ENCODE peak calls at places on chromosomes 12 and 14, in nine cellular contexts. One of them, this sample, is unnamed.
A peak's percentile ranks its signal among the peaks of the same experiment; 100 is the strongest.

GRCh38 chr12:116799955-116800354 is 61.8 kb downstream of the RNFT2 start:
- DNase-seq in activated T-helper 1 cell treated with Interleukin-2 at 50 U/mL for 16 hours: no peak
- DNase-seq in activated B cell treated with CpG ODN at 0.5 μM for 24 hours: no peak
- DNase-seq in adipocyte: no peak
- DNase-seq in mesothelial cell of epicardium: no peak
- DNase-seq in stimulated activated CD4-positive, alpha-beta T cell treated with anti-CD3 and anti-CD28 coated beads, Interleukin-15, amount 100 ng/mL, for 24 hours: no peak
- DNase-seq in fibroblast of pulmonary artery: no peak
- DNase-seq in nephron progenitor cell: no peak
- DNase-seq in AG10803: no peak
- DNase-seq in this sample: no peak

GRCh38 chr14:102616799-102617198 is 24.4 kb downstream of the RCOR1 start:
- DNase-seq in nephron progenitor cell: no peak
- DNase-seq in AG10803: peak; percentile 35
- DNase-seq in stimulated activated CD4-positive, alpha-beta T cell treated with anti-CD3 and anti-CD28 coated beads, Interleukin-15, amount 100 ng/mL, for 24 hours: no peak
- DNase-seq in adipocyte: no peak
- DNase-seq in activated T-helper 1 cell treated with Interleukin-2 at 50 U/mL for 16 hours: no peak
- DNase-seq in activated B cell treated with CpG ODN at 0.5 μM for 24 hours: no peak
- DNase-seq in fibroblast of pulmonary artery: peak; percentile 78
- DNase-seq in mesothelial cell of epicardium: no peak
- DNase-seq in this sample: no peak

GRCh38 chr14:73771848-73772705 is 57.9 kb upstream of the PNMA1 start:
- DNase-seq in AG10803: no peak
- DNase-seq in mesothelial cell of epicardium: peak; percentile 76
- DNase-seq in nephron progenitor cell: no peak
- DNase-seq in activated T-helper 1 cell treated with Interleukin-2 at 50 U/mL for 16 hours: peak; percentile 42
- DNase-seq in fibroblast of pulmonary artery: peak; percentile 78
- DNase-seq in activated B cell treated with CpG ODN at 0.5 μM for 24 hours: peak; percentile 60
- DNase-seq in stimulated activated CD4-positive, alpha-beta T cell treated with anti-CD3 and anti-CD28 coated beads, Interleukin-15, amount 100 ng/mL, for 24 hours: peak; percentile 88
- DNase-seq in adipocyte: peak; percentile 63
- DNase-seq in this sample: peak; percentile 61

GRCh38 chr12:46214668-46215429 is 54.0 kb downstream of the SLC38A1 start:
- DNase-seq in activated B cell treated with CpG ODN at 0.5 μM for 24 hours: no peak
- DNase-seq in activated T-helper 1 cell treated with Interleukin-2 at 50 U/mL for 16 hours: peak; percentile 70
- DNase-seq in adipocyte: no peak
- DNase-seq in AG10803: peak; percentile 6
- DNase-seq in mesothelial cell of epicardium: no peak
- DNase-seq in fibroblast of pulmonary artery: no peak
- DNase-seq in stimulated activated CD4-positive, alpha-beta T cell treated with anti-CD3 and anti-CD28 coated beads, Interleukin-15, amount 100 ng/mL, for 24 hours: peak; percentile 82
- DNase-seq in nephron progenitor cell: no peak
- DNase-seq in this sample: peak; percentile 76

GRCh38 chr14:55965851-55966250 is 152.4 kb upstream of the PELI2 start:
- DNase-seq in activated T-helper 1 cell treated with Interleukin-2 at 50 U/mL for 16 hours: no peak
- DNase-seq in mesothelial cell of epicardium: no peak
- DNase-seq in stimulated activated CD4-positive, alpha-beta T cell treated with anti-CD3 and anti-CD28 coated beads, Interleukin-15, amount 100 ng/mL, for 24 hours: no peak
- DNase-seq in AG10803: no peak
- DNase-seq in nephron progenitor cell: no peak
- DNase-seq in activated B cell treated with CpG ODN at 0.5 μM for 24 hours: no peak
- DNase-seq in adipocyte: no peak
- DNase-seq in fibroblast of pulmonary artery: peak; percentile 26
- DNase-seq in this sample: no peak

GRCh38 chr14:100537701-100538565 is 49.3 kb downstream of the BEGAIN start:
- DNase-seq in mesothelial cell of epicardium: no peak
- DNase-seq in activated B cell treated with CpG ODN at 0.5 μM for 24 hours: no peak
- DNase-seq in nephron progenitor cell: peak; percentile 4
- DNase-seq in activated T-helper 1 cell treated with Interleukin-2 at 50 U/mL for 16 hours: no peak
- DNase-seq in stimulated activated CD4-positive, alpha-beta T cell treated with anti-CD3 and anti-CD28 coated beads, Interleukin-15, amount 100 ng/mL, for 24 hours: peak; percentile 1
- DNase-seq in fibroblast of pulmonary artery: no peak
- DNase-seq in AG10803: no peak
- DNase-seq in adipocyte: no peak
- DNase-seq in this sample: no peak

GRCh38 chr12:122067966-122068365 is 10.6 kb upstream of the MLXIP start:
- DNase-seq in mesothelial cell of epicardium: no peak
- DNase-seq in adipocyte: peak; percentile 80
- DNase-seq in nephron progenitor cell: no peak
- DNase-seq in activated B cell treated with CpG ODN at 0.5 μM for 24 hours: peak; percentile 51
- DNase-seq in fibroblast of pulmonary artery: no peak
- DNase-seq in AG10803: no peak
- DNase-seq in activated T-helper 1 cell treated with Interleukin-2 at 50 U/mL for 16 hours: no peak
- DNase-seq in stimulated activated CD4-positive, alpha-beta T cell treated with anti-CD3 and anti-CD28 coated beads, Interleukin-15, amount 100 ng/mL, for 24 hours: peak; percentile 45
- DNase-seq in this sample: no peak

GRCh38 chr12:113831016-113831415 is 135.1 kb downstream of the RBM19 start:
- DNase-seq in stimulated activated CD4-positive, alpha-beta T cell treated with anti-CD3 and anti-CD28 coated beads, Interleukin-15, amount 100 ng/mL, for 24 hours: no peak
- DNase-seq in fibroblast of pulmonary artery: peak; percentile 41
- DNase-seq in adipocyte: peak; percentile 24
- DNase-seq in AG10803: no peak
- DNase-seq in activated T-helper 1 cell treated with Interleukin-2 at 50 U/mL for 16 hours: no peak
- DNase-seq in activated B cell treated with CpG ODN at 0.5 μM for 24 hours: no peak
- DNase-seq in mesothelial cell of epicardium: no peak
- DNase-seq in nephron progenitor cell: no peak
- DNase-seq in this sample: no peak

GRCh38 chr12:117985182-117985581 is 16.4 kb upstream of the KSR2 start:
- DNase-seq in activated T-helper 1 cell treated with Interleukin-2 at 50 U/mL for 16 hours: no peak
- DNase-seq in fibroblast of pulmonary artery: no peak
- DNase-seq in stimulated activated CD4-positive, alpha-beta T cell treated with anti-CD3 and anti-CD28 coated beads, Interleukin-15, amount 100 ng/mL, for 24 hours: no peak
- DNase-seq in mesothelial cell of epicardium: no peak
- DNase-seq in activated B cell treated with CpG ODN at 0.5 μM for 24 hours: no peak
- DNase-seq in adipocyte: no peak
- DNase-seq in AG10803: peak; percentile 9
- DNase-seq in nephron progenitor cell: no peak
- DNase-seq in this sample: no peak

GRCh38 chr12:117076410-117077372 is 22.5 kb downstream of the TESC start:
- DNase-seq in AG10803: no peak
- DNase-seq in stimulated activated CD4-positive, alpha-beta T cell treated with anti-CD3 and anti-CD28 coated beads, Interleukin-15, amount 100 ng/mL, for 24 hours: no peak
- DNase-seq in nephron progenitor cell: no peak
- DNase-seq in activated B cell treated with CpG ODN at 0.5 μM for 24 hours: no peak
- DNase-seq in activated T-helper 1 cell treated with Interleukin-2 at 50 U/mL for 16 hours: no peak
- DNase-seq in fibroblast of pulmonary artery: peak; percentile 4
- DNase-seq in adipocyte: no peak
- DNase-seq in mesothelial cell of epicardium: no peak
- DNase-seq in this sample: no peak

GRCh38 chr12:118751355-118751754 is 230.0 kb upstream of the SRRM4 start:
- DNase-seq in activated T-helper 1 cell treated with Interleukin-2 at 50 U/mL for 16 hours: no peak
- DNase-seq in AG10803: no peak
- DNase-seq in fibroblast of pulmonary artery: no peak
- DNase-seq in stimulated activated CD4-positive, alpha-beta T cell treated with anti-CD3 and anti-CD28 coated beads, Interleukin-15, amount 100 ng/mL, for 24 hours: no peak
- DNase-seq in adipocyte: no peak
- DNase-seq in nephron progenitor cell: no peak
- DNase-seq in activated B cell treated with CpG ODN at 0.5 μM for 24 hours: no peak
- DNase-seq in mesothelial cell of epicardium: no peak
- DNase-seq in this sample: no peak

GRCh38 chr12:59164991-59165718 is 244.9 kb upstream of the LRIG3 start:
- DNase-seq in adipocyte: peak; percentile 79
- DNase-seq in mesothelial cell of epicardium: no peak
- DNase-seq in nephron progenitor cell: no peak
- DNase-seq in activated T-helper 1 cell treated with Interleukin-2 at 50 U/mL for 16 hours: no peak
- DNase-seq in fibroblast of pulmonary artery: peak; percentile 62
- DNase-seq in stimulated activated CD4-positive, alpha-beta T cell treated with anti-CD3 and anti-CD28 coated beads, Interleukin-15, amount 100 ng/mL, for 24 hours: no peak
- DNase-seq in activated B cell treated with CpG ODN at 0.5 μM for 24 hours: no peak
- DNase-seq in AG10803: peak; percentile 68
- DNase-seq in this sample: no peak

GRCh38 chr12:68447807-68448138 is 115.6 kb upstream of the MDM1 start:
- DNase-seq in activated T-helper 1 cell treated with Interleukin-2 at 50 U/mL for 16 hours: no peak
- DNase-seq in stimulated activated CD4-positive, alpha-beta T cell treated with anti-CD3 and anti-CD28 coated beads, Interleukin-15, amount 100 ng/mL, for 24 hours: no peak
- DNase-seq in fibroblast of pulmonary artery: no peak
- DNase-seq in nephron progenitor cell: no peak
- DNase-seq in AG10803: no peak
- DNase-seq in adipocyte: no peak
- DNase-seq in mesothelial cell of epicardium: no peak
- DNase-seq in activated B cell treated with CpG ODN at 0.5 μM for 24 hours: no peak
- DNase-seq in this sample: no peak

GRCh38 chr12:110312581-110313360 is 31.7 kb downstream of the ATP2A2 start:
- DNase-seq in fibroblast of pulmonary artery: peak; percentile 85
- DNase-seq in AG10803: peak; percentile 74
- DNase-seq in mesothelial cell of epicardium: no peak
- DNase-seq in stimulated activated CD4-positive, alpha-beta T cell treated with anti-CD3 and anti-CD28 coated beads, Interleukin-15, amount 100 ng/mL, for 24 hours: no peak
- DNase-seq in activated B cell treated with CpG ODN at 0.5 μM for 24 hours: no peak
- DNase-seq in adipocyte: peak; percentile 82
- DNase-seq in nephron progenitor cell: no peak
- DNase-seq in activated T-helper 1 cell treated with Interleukin-2 at 50 U/mL for 16 hours: no peak
- DNase-seq in this sample: no peak

GRCh38 chr14:64187331-64187730 is 106.8 kb downstream of the ESR2 start:
- DNase-seq in nephron progenitor cell: no peak
- DNase-seq in activated B cell treated with CpG ODN at 0.5 μM for 24 hours: no peak
- DNase-seq in AG10803: peak; percentile 39
- DNase-seq in adipocyte: peak; percentile 61
- DNase-seq in mesothelial cell of epicardium: no peak
- DNase-seq in activated T-helper 1 cell treated with Interleukin-2 at 50 U/mL for 16 hours: no peak
- DNase-seq in fibroblast of pulmonary artery: no peak
- DNase-seq in stimulated activated CD4-positive, alpha-beta T cell treated with anti-CD3 and anti-CD28 coated beads, Interleukin-15, amount 100 ng/mL, for 24 hours: no peak
- DNase-seq in this sample: no peak